ENCODE peak calls at places on chromosomes 11 and 22, in six cellular contexts. One of them, this sample, is unnamed.

GRCh38 chr22:50243704-50244419 is 961 bp downstream of the TUBGCP6 start:
- DNase-seq in stimulated activated CD8-positive, alpha-beta memory T cell treated with anti-CD3 and anti-CD28 coated beads, Interleukin-15, amount 100 ng/mL, for 1 hour: no peak
- DNase-seq in amygdala: no peak
- DNase-seq in stimulated activated CD4-positive, alpha-beta T cell treated with anti-CD3 and anti-CD28 coated beads, Interleukin-1b, Interleukin-23, amount 100 ng/mL, for 1 hour: no peak
- DNase-seq in GOT3: no peak
- DNase-seq in omental fat pad: no peak
- DNase-seq in this sample: no peak

GRCh38 chr11:65393513-65394079 is 7.2 kb downstream of the FRMD8 start:
- DNase-seq in stimulated activated CD8-positive, alpha-beta memory T cell treated with anti-CD3 and anti-CD28 coated beads, Interleukin-15, amount 100 ng/mL, for 1 hour: no peak
- DNase-seq in amygdala: no peak
- DNase-seq in stimulated activated CD4-positive, alpha-beta T cell treated with anti-CD3 and anti-CD28 coated beads, Interleukin-1b, Interleukin-23, amount 100 ng/mL, for 1 hour: no peak
- DNase-seq in GOT3: no peak
- DNase-seq in omental fat pad: no peak
- DNase-seq in this sample: no peak

GRCh38 chr11:94218372-94218771 is 86.0 kb upstream of the IZUMO1R start:
- DNase-seq in stimulated activated CD8-positive, alpha-beta memory T cell treated with anti-CD3 and anti-CD28 coated beads, Interleukin-15, amount 100 ng/mL, for 1 hour: no peak
- DNase-seq in amygdala: no peak
- DNase-seq in stimulated activated CD4-positive, alpha-beta T cell treated with anti-CD3 and anti-CD28 coated beads, Interleukin-1b, Interleukin-23, amount 100 ng/mL, for 1 hour: no peak
- DNase-seq in GOT3: no peak
- DNase-seq in omental fat pad: no peak
- DNase-seq in this sample: no peak

GRCh38 chr22:45703758-45704157 is 32.1 kb downstream of the ATXN10 start:
- DNase-seq in stimulated activated CD8-positive, alpha-beta memory T cell treated with anti-CD3 and anti-CD28 coated beads, Interleukin-15, amount 100 ng/mL, for 1 hour: no peak
- DNase-seq in amygdala: no peak
- DNase-seq in stimulated activated CD4-positive, alpha-beta T cell treated with anti-CD3 and anti-CD28 coated beads, Interleukin-1b, Interleukin-23, amount 100 ng/mL, for 1 hour: no peak
- DNase-seq in GOT3: no peak
- DNase-seq in omental fat pad: no peak
- DNase-seq in this sample: no peak

GRCh38 chr11:11237433-11237832 is 115.6 kb downstream of the CSNK2A3 start:
- DNase-seq in stimulated activated CD8-positive, alpha-beta memory T cell treated with anti-CD3 and anti-CD28 coated beads, Interleukin-15, amount 100 ng/mL, for 1 hour: no peak
- DNase-seq in amygdala: no peak
- DNase-seq in stimulated activated CD4-positive, alpha-beta T cell treated with anti-CD3 and anti-CD28 coated beads, Interleukin-1b, Interleukin-23, amount 100 ng/mL, for 1 hour: no peak
- DNase-seq in GOT3: no peak
- DNase-seq in omental fat pad: no peak
- DNase-seq in this sample: no peak

GRCh38 chr11:91265946-91266345 is 958.7 kb upstream of the FAT3 start:
- DNase-seq in stimulated activated CD8-positive, alpha-beta memory T cell treated with anti-CD3 and anti-CD28 coated beads, Interleukin-15, amount 100 ng/mL, for 1 hour: no peak
- DNase-seq in amygdala: no peak
- DNase-seq in stimulated activated CD4-positive, alpha-beta T cell treated with anti-CD3 and anti-CD28 coated beads, Interleukin-1b, Interleukin-23, amount 100 ng/mL, for 1 hour: no peak
- DNase-seq in GOT3: no peak
- DNase-seq in omental fat pad: no peak
- DNase-seq in this sample: no peak

GRCh38 chr11:33767624-33768023 is 6.7 kb downstream of the FBXO3 start:
- DNase-seq in stimulated activated CD8-positive, alpha-beta memory T cell treated with anti-CD3 and anti-CD28 coated beads, Interleukin-15, amount 100 ng/mL, for 1 hour: no peak
- DNase-seq in amygdala: no peak
- DNase-seq in stimulated activated CD4-positive, alpha-beta T cell treated with anti-CD3 and anti-CD28 coated beads, Interleukin-1b, Interleukin-23, amount 100 ng/mL, for 1 hour: no peak
- DNase-seq in GOT3: no peak
- DNase-seq in omental fat pad: no peak
- DNase-seq in this sample: no peak

GRCh38 chr22:28023036-28023435 is 104.0 kb upstream of the PITPNB start:
- DNase-seq in stimulated activated CD8-positive, alpha-beta memory T cell treated with anti-CD3 and anti-CD28 coated beads, Interleukin-15, amount 100 ng/mL, for 1 hour: no peak
- DNase-seq in amygdala: no peak
- DNase-seq in stimulated activated CD4-positive, alpha-beta T cell treated with anti-CD3 and anti-CD28 coated beads, Interleukin-1b, Interleukin-23, amount 100 ng/mL, for 1 hour: no peak
- DNase-seq in GOT3: no peak
- DNase-seq in omental fat pad: peak; percentile 11
- DNase-seq in this sample: no peak